ENCODE peak calls at places on chromosomes 12 and 14, in six cellular contexts. One of them, this sample, is unnamed.

GRCh38 chr12:46224401-46224800 is 44.4 kb downstream of the SLC38A1 start:
- DNase-seq in AG09319: peak
- DNase-seq in activated T-helper 1 cell treated with Interleukin-2 at 50 U/mL for 16 hours: no peak
- DNase-seq in glutamatergic neuron: no peak
- DNase-seq in activated naive CD4-positive, alpha-beta T cell treated with anti-CD3 and anti-CD28 coated beads for 36 hours: no peak
- DNase-seq in lower leg skin: peak
- DNase-seq in this sample: peak

GRCh38 chr12:120316798-120317257 is 10.8 kb downstream of the PLA2G1B start:
- DNase-seq in glutamatergic neuron: no peak
- DNase-seq in lower leg skin: no peak
- DNase-seq in activated T-helper 1 cell treated with Interleukin-2 at 50 U/mL for 16 hours: no peak
- DNase-seq in AG09319: no peak
- DNase-seq in activated naive CD4-positive, alpha-beta T cell treated with anti-CD3 and anti-CD28 coated beads for 36 hours: no peak
- DNase-seq in this sample: no peak

GRCh38 chr12:98456583-98457573 is 58.5 kb upstream of the TMPO start:
- DNase-seq in activated T-helper 1 cell treated with Interleukin-2 at 50 U/mL for 16 hours: no peak
- DNase-seq in AG09319: no peak
- DNase-seq in glutamatergic neuron: peak
- DNase-seq in lower leg skin: no peak
- DNase-seq in activated naive CD4-positive, alpha-beta T cell treated with anti-CD3 and anti-CD28 coated beads for 36 hours: peak
- DNase-seq in this sample: no peak

GRCh38 chr14:103694572-103695026 is 20.7 kb downstream of the XRCC3 start:
- DNase-seq in glutamatergic neuron: no peak
- DNase-seq in activated T-helper 1 cell treated with Interleukin-2 at 50 U/mL for 16 hours: no peak
- DNase-seq in AG09319: no peak
- DNase-seq in activated naive CD4-positive, alpha-beta T cell treated with anti-CD3 and anti-CD28 coated beads for 36 hours: no peak
- DNase-seq in lower leg skin: no peak
- DNase-seq in this sample: no peak

GRCh38 chr14:72060917-72061316 is 128.7 kb downstream of the RGS6 start:
- DNase-seq in AG09319: no peak
- DNase-seq in glutamatergic neuron: no peak
- DNase-seq in activated naive CD4-positive, alpha-beta T cell treated with anti-CD3 and anti-CD28 coated beads for 36 hours: no peak
- DNase-seq in activated T-helper 1 cell treated with Interleukin-2 at 50 U/mL for 16 hours: no peak
- DNase-seq in lower leg skin: no peak
- DNase-seq in this sample: no peak

GRCh38 chr12:70692681-70693288 is 55.6 kb upstream of the PTPRB start:
- DNase-seq in activated T-helper 1 cell treated with Interleukin-2 at 50 U/mL for 16 hours: no peak
- DNase-seq in lower leg skin: no peak
- DNase-seq in activated naive CD4-positive, alpha-beta T cell treated with anti-CD3 and anti-CD28 coated beads for 36 hours: no peak
- DNase-seq in AG09319: no peak
- DNase-seq in glutamatergic neuron: no peak
- DNase-seq in this sample: peak

GRCh38 chr12:4164591-4165558 is 108.7 kb upstream of the CCND2 start:
- DNase-seq in activated T-helper 1 cell treated with Interleukin-2 at 50 U/mL for 16 hours: peak
- DNase-seq in glutamatergic neuron: peak
- DNase-seq in lower leg skin: no peak
- DNase-seq in AG09319: peak
- DNase-seq in activated naive CD4-positive, alpha-beta T cell treated with anti-CD3 and anti-CD28 coated beads for 36 hours: peak
- DNase-seq in this sample: peak

GRCh38 chr12:1306096-1306495 is 288.3 kb downstream of the FBXL14 start:
- DNase-seq in activated naive CD4-positive, alpha-beta T cell treated with anti-CD3 and anti-CD28 coated beads for 36 hours: no peak
- DNase-seq in activated T-helper 1 cell treated with Interleukin-2 at 50 U/mL for 16 hours: no peak
- DNase-seq in AG09319: no peak
- DNase-seq in glutamatergic neuron: no peak
- DNase-seq in lower leg skin: no peak
- DNase-seq in this sample: no peak

GRCh38 chr14:104879983-104880565 is 15.0 kb downstream of the CEP170B start:
- DNase-seq in activated naive CD4-positive, alpha-beta T cell treated with anti-CD3 and anti-CD28 coated beads for 36 hours: no peak
- DNase-seq in activated T-helper 1 cell treated with Interleukin-2 at 50 U/mL for 16 hours: no peak
- DNase-seq in AG09319: no peak
- DNase-seq in lower leg skin: no peak
- DNase-seq in glutamatergic neuron: peak
- DNase-seq in this sample: no peak

GRCh38 chr14:59707778-59708635 is 131.4 kb upstream of the CCDC175 start:
- DNase-seq in AG09319: no peak
- DNase-seq in glutamatergic neuron: no peak
- DNase-seq in lower leg skin: no peak
- DNase-seq in activated T-helper 1 cell treated with Interleukin-2 at 50 U/mL for 16 hours: no peak
- DNase-seq in activated naive CD4-positive, alpha-beta T cell treated with anti-CD3 and anti-CD28 coated beads for 36 hours: no peak
- DNase-seq in this sample: no peak

GRCh38 chr14:44453433-44454171 is 53.5 kb downstream of the FSCB start:
- DNase-seq in lower leg skin: no peak
- DNase-seq in activated naive CD4-positive, alpha-beta T cell treated with anti-CD3 and anti-CD28 coated beads for 36 hours: no peak
- DNase-seq in AG09319: no peak
- DNase-seq in glutamatergic neuron: no peak
- DNase-seq in activated T-helper 1 cell treated with Interleukin-2 at 50 U/mL for 16 hours: no peak
- DNase-seq in this sample: no peak

GRCh38 chr14:24145700-24146621 is at the start of gene PSME2:
- DNase-seq in AG09319: no peak
- DNase-seq in lower leg skin: no peak
- DNase-seq in activated naive CD4-positive, alpha-beta T cell treated with anti-CD3 and anti-CD28 coated beads for 36 hours: no peak
- DNase-seq in activated T-helper 1 cell treated with Interleukin-2 at 50 U/mL for 16 hours: no peak
- DNase-seq in glutamatergic neuron: no peak
- DNase-seq in this sample: no peak

GRCh38 chr12:103924761-103925641 is 5.2 kb upstream of the HSP90B1 start:
- DNase-seq in activated T-helper 1 cell treated with Interleukin-2 at 50 U/mL for 16 hours: no peak
- DNase-seq in AG09319: no peak
- DNase-seq in lower leg skin: no peak
- DNase-seq in activated naive CD4-positive, alpha-beta T cell treated with anti-CD3 and anti-CD28 coated beads for 36 hours: peak
- DNase-seq in glutamatergic neuron: no peak
- DNase-seq in this sample: peak

GRCh38 chr12:27187697-27188096 is 56.4 kb upstream of the STK38L start:
- DNase-seq in glutamatergic neuron: no peak
- DNase-seq in lower leg skin: no peak
- DNase-seq in activated naive CD4-positive, alpha-beta T cell treated with anti-CD3 and anti-CD28 coated beads for 36 hours: no peak
- DNase-seq in activated T-helper 1 cell treated with Interleukin-2 at 50 U/mL for 16 hours: no peak
- DNase-seq in AG09319: no peak
- DNase-seq in this sample: no peak

GRCh38 chr12:40691913-40692616 is at the start of gene CNTN1:
- DNase-seq in lower leg skin: peak
- DNase-seq in AG09319: peak
- DNase-seq in activated T-helper 1 cell treated with Interleukin-2 at 50 U/mL for 16 hours: no peak
- DNase-seq in glutamatergic neuron: peak
- DNase-seq in activated naive CD4-positive, alpha-beta T cell treated with anti-CD3 and anti-CD28 coated beads for 36 hours: no peak
- DNase-seq in this sample: no peak